ENCODE peak calls at places on chromosome 20, in six cellular contexts. Y, F, E, O, D and R are unnamed samples.
A peak's percentile ranks its signal among the peaks of the same experiment; 100 is the strongest.

GRCh38 chr20:45097485-45098095 is 3.3 kb downstream of the KCNS1 start:
- DNase-seq in D (no peak), Y (peak; percentile 23), O (no peak), E (no peak), F (no peak), R (peak; percentile 89)

GRCh38 chr20:400451-401275 is 7.4 kb upstream of the RBCK1 start:
- DNase-seq in Y (no peak), F (no peak), E (no peak), O (no peak), D (no peak), R (no peak)

GRCh38 chr20:48794360-48794759 is 33.4 kb downstream of the PREX1 start:
- DNase-seq in E (no peak), Y (no peak), O (no peak), D (no peak), F (no peak), R (peak; percentile 47)

GRCh38 chr20:52410182-52410647 is 218.6 kb upstream of the ZFP64 start:
- DNase-seq in F (no peak), O (no peak), D (peak; percentile 22), Y (no peak), E (no peak), R (no peak)

GRCh38 chr20:63678667-63679465 is 17.6 kb upstream of the TNFRSF6B start:
- DNase-seq in D (no peak), E (no peak), F (no peak), Y (no peak), O (no peak), R (no peak)

GRCh38 chr20:64247312-64247627 is 8.3 kb upstream of the PCMTD2 start:
- DNase-seq in O (no peak), E (no peak), F (no peak), D (no peak), Y (no peak), R (no peak)

GRCh38 chr20:23118766-23119165 is 32.6 kb upstream of the CD93 start:
- DNase-seq in E (no peak), D (no peak), O (no peak), F (no peak), Y (no peak), R (no peak)

GRCh38 chr20:53763707-53764415 is 170.2 kb upstream of the ZNF217 start:
- DNase-seq in D (no peak), O (no peak), E (peak; percentile 54), F (no peak), Y (peak; percentile 66), R (no peak)

GRCh38 chr20:58112017-58112781 is 116.3 kb downstream of the ANKRD60 start:
- DNase-seq in Y (peak; percentile 81), D (no peak), E (peak; percentile 66), O (no peak), F (peak; percentile 97), R (no peak)

GRCh38 chr20:38926934-38927616 is 858 bp downstream of the FAM83D start:
- DNase-seq in E (no peak), Y (peak; percentile 26), D (no peak), O (no peak), F (no peak), R (no peak)

GRCh38 chr20:7879883-7880282 is 60.4 kb downstream of the HAO1 start:
- DNase-seq in O (no peak), D (no peak), F (no peak), Y (peak; percentile 77), E (no peak), R (no peak)

GRCh38 chr20:61299088-61299487 is 47.0 kb downstream of the CDH4 start:
- DNase-seq in E (no peak), Y (no peak), O (no peak), F (no peak), D (no peak), R (no peak)

GRCh38 chr20:62508641-62509051 is 32.9 kb upstream of the GATA5 start:
- DNase-seq in O (no peak), E (peak; percentile 46), D (no peak), F (peak; percentile 65), Y (no peak), R (no peak)

GRCh38 chr20:59013959-59014608 is 5.1 kb upstream of the TUBB1 start:
- DNase-seq in Y (no peak), D (no peak), F (no peak), E (no peak), O (no peak), R (no peak)

GRCh38 chr20:8996817-8997512 is 71.9 kb upstream of the PLCB4 start:
- DNase-seq in Y (no peak), F (no peak), O (no peak), D (no peak), E (no peak), R (no peak)